ENCODE peak calls at places on chromosomes 3 and 15, in four cellular contexts. T is GM23338, M is foreskin fibroblast, A is neural progenitor cell. F is an unnamed sample.

GRCh38 chr15:22895465-22896190 is 57.2 kb downstream of the NIPA2 start:
- DNase-seq in T (no peak), M (peak), A (no peak), F (no peak)

GRCh38 chr3:9686050-9686384 is 17.6 kb upstream of the CPNE9 start:
- DNase-seq in T (no peak), M (no peak), A (no peak), F (no peak)

GRCh38 chr15:69666921-69667811 is 214.5 kb downstream of the RPLP1 start:
- DNase-seq in T (no peak), M (no peak), A (no peak), F (peak)

GRCh38 chr3:16466822-16467221 is 46.7 kb downstream of the RFTN1 start:
- DNase-seq in T (no peak), M (no peak), A (no peak), F (no peak)

GRCh38 chr15:74800559-74801094 is 12.0 kb upstream of the LMAN1L start:
- DNase-seq in T (no peak), M (no peak), A (no peak), F (peak)

GRCh38 chr3:47007482-47008257 is 28.2 kb downstream of the NBEAL2 start:
- DNase-seq in T (no peak), M (no peak), A (no peak), F (no peak)

GRCh38 chr15:25967120-25967519 is 104.0 kb upstream of the ATP10A start:
- DNase-seq in T (no peak), M (no peak), A (no peak), F (no peak)

GRCh38 chr3:108512671-108513070 is 2.3 kb upstream of the MYH15 start:
- DNase-seq in T (no peak), M (no peak), A (no peak), F (no peak)

GRCh38 chr15:95761742-95762141 is 568.8 kb upstream of the NR2F2 start:
- DNase-seq in T (no peak), M (no peak), A (peak), F (no peak)

GRCh38 chr3:173501941-173502489 is 104.5 kb downstream of the NLGN1 start:
- DNase-seq in T (no peak), M (no peak), A (no peak), F (no peak)

GRCh38 chr3:47006145-47006651 is 26.7 kb downstream of the NBEAL2 start:
- DNase-seq in T (no peak), M (no peak), A (no peak), F (no peak)

GRCh38 chr15:91945385-91945784 is 91.9 kb downstream of the SLCO3A1 start:
- DNase-seq in T (no peak), M (no peak), A (no peak), F (no peak)

GRCh38 chr3:193851416-193851815 is 258.4 kb downstream of the OPA1 start:
- DNase-seq in T (no peak), M (no peak), A (no peak), F (no peak)

DNA sequence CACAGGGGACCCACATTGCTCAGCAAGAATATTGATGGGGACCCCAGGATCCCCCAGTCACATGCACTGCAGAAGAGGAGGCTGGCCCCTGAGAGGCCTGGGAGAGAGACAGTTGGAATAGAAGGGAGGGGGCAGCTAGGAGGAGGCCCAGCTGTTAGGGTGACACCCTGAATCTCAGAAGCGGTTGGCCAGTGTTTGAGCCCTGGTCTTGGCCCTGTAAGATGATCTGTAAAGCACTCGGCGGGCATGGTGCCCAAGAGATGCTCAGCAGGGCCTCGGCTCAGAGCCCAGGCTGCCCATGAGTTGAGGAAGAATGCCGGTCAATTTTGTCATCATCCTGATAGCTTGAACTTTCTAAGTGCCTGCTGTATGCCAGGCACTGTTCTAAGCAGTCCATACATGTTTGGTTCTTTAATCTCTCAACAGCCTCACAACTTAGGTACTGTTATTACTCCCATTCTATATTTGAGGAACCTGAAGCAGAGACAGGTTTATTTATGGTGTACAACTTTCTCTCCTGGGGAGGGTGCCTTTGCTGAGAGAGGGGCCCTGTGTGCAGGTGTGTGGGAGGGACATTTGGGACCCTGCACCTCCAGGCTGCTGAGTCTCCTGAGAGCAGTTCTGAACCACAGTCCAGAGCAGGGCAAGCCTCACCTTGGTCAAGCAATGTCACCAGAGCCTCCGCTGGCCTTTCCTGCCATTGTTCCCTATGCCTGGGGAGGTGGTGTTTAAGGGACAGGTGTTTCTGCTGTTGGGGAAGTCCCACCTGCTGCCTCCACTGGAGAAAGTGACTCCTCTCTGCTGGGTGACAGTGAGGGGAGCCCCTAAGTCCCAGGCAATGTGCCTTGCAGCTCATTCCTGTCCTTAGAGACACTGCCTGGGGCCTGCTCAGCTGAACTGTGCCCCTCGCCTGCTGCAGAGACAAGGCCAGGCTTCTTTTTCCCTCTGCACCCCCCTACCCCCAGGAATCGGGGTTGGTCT is 26.0 kb downstream of the SLC6A6 start:
- DNase-seq in T (no peak), M (peak), A (no peak), F (no peak)
- H3K4me3 ChIP-seq in T (no peak), M (no peak), A (no peak), F (no peak)

DNA sequence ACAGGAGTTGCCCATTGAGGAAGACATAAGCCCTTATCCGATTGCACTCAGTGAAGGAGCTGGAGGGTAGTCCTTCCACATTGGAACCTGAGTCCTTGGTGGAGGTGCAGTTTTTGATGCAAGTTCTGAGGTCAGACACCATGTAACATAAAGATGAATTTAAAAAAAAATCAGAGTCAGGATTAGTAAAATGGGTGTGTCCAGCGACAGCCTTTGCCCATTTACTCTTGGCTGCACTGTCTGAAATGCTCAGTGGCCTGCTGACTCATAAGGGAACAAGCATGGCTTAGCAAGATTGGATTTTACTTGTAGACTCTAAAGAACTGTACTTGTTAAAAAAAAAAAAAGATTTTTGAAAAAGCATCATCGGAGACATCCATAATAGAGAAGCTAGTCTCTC is 241.1 kb upstream of the TOPAZ1 start:
- DNase-seq in T (no peak), M (no peak), A (no peak), F (no peak)
- H3K4me3 ChIP-seq in T (no peak), M (peak), A (no peak), F (no peak)

GRCh38 chr3:159761826-159762225 is 226.8 kb upstream of the IL12A start:
- DNase-seq in T (no peak), M (no peak), A (no peak), F (no peak)
- H3K4me3 ChIP-seq in T (peak), M (peak), A (no peak), F (no peak)

GRCh38 chr3:126108689-126109075 is 24.8 kb upstream of the SLC41A3 start:
- DNase-seq in T (no peak), M (no peak), A (no peak), F (no peak)

GRCh38 chr3:126105691-126106187 is 21.8 kb upstream of the SLC41A3 start:
- DNase-seq in T (no peak), M (no peak), A (no peak), F (no peak)

GRCh38 chr3:126106336-126107202 is 22.6 kb upstream of the SLC41A3 start:
- DNase-seq in T (no peak), M (no peak), A (no peak), F (no peak)

GRCh38 chr3:126107960-126108688 is 24.2 kb upstream of the SLC41A3 start:
- DNase-seq in T (no peak), M (no peak), A (no peak), F (no peak)

DNA sequence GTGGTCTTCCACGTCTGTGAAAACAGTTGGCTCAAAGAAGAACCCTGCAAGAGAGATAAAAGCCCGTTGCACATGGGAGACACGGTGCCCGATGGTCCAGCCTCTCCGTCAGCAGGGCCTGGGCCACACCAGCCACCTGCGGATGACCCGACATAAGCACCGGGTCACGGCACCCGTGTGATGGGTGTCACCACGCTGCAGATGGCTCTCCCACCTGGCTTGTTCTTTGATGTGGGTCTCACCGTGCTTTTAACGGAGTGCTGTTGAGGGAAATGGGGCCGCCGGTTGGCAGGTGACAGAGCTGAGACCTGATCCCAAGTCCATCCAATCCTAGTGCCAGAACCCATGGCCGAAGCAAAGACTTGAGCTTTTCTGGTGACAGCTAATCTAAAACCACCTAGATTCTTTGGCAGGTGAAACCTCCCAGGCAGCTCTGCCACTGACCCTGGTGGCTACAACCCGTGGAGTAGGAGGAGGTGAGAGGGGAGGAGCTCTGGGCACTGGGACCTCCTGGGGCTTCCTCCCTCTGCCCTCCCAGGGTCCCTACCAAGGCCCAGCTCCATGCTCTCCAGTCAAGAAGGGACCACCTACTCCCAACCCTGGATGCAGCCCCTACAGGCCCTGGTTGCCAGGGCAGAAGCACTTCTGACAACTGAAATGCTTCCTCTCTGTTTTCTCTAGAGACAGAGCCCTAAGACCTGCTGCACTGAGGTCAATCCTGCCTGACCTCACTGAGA is 23.4 kb upstream of the SLC41A3 start:
- DNase-seq in T (no peak), M (no peak), A (no peak), F (no peak)
- H3K4me3 ChIP-seq in T (no peak), M (no peak), A (no peak), F (no peak)

GRCh38 chr3:111621535-111621934 is 26.4 kb upstream of the ZBED2 start:
- DNase-seq in T (peak), M (no peak), A (peak), F (no peak)

GRCh38 chr3:111618945-111619344 is 23.8 kb upstream of the ZBED2 start:
- DNase-seq in T (no peak), M (no peak), A (no peak), F (no peak)

GRCh38 chr3:111617912-111618601 is 22.9 kb upstream of the ZBED2 start:
- DNase-seq in T (no peak), M (no peak), A (no peak), F (no peak)

GRCh38 chr3:111617406-111617805 is 22.3 kb upstream of the ZBED2 start:
- DNase-seq in T (no peak), M (no peak), A (no peak), F (no peak)

GRCh38 chr3:111619833-111620232 is 24.7 kb upstream of the ZBED2 start:
- DNase-seq in T (no peak), M (no peak), A (no peak), F (no peak)
- H3K4me3 ChIP-seq in T (no peak), M (no peak), A (no peak), F (no peak)

GRCh38 chr3:134311693-134312071 is 61.0 kb upstream of the RYK start:
- DNase-seq in T (no peak), M (no peak), A (no peak), F (no peak)

GRCh38 chr3:134313839-134314587 is 60.2 kb downstream of the AMOTL2 start:
- DNase-seq in T (no peak), M (no peak), A (no peak), F (no peak)

GRCh38 chr3:134314588-134315285 is 59.5 kb downstream of the AMOTL2 start:
- DNase-seq in T (no peak), M (no peak), A (no peak), F (peak)

GRCh38 chr3:134312072-134312872 is 61.6 kb upstream of the RYK start:
- DNase-seq in T (peak), M (no peak), A (peak), F (peak)

GRCh38 chr3:134312873-134313838 is 61.1 kb downstream of the AMOTL2 start:
- DNase-seq in T (peak), M (peak), A (peak), F (peak)
- H3K4me3 ChIP-seq in T (peak), M (peak), A (peak), F (peak)

F was measured in aorta.